ENCODE peak calls at places on chromosomes 3 and 15, in four cellular contexts. I is K562, S is GM12878, D is HCT116. J is an unnamed sample.

GRCh38 chr15:73986055-73986775 is 5.9 kb downstream of the STOML1 start:
- DNase-seq in D (no peak), I (no peak), S (no peak), J (no peak)

GRCh38 chr3:47949979-47950378 is 66.2 kb downstream of the MAP4 start:
- DNase-seq in I (no peak), D (no peak), S (no peak), J (no peak)

GRCh38 chr15:38129531-38130199 is 123.0 kb upstream of the SPRED1 start:
- DNase-seq in S (peak), D (no peak), I (no peak), J (no peak)

GRCh38 chr15:65791335-65792129 is 561 bp downstream of the DENND4A start:
- DNase-seq in D (no peak), S (no peak), I (no peak), J (peak)

GRCh38 chr15:40471778-40472130 is 970 bp downstream of the CHST14 start:
- DNase-seq in D (no peak), I (no peak), S (no peak), J (peak)

GRCh38 chr3:129690406-129690805 is 83.9 kb upstream of the PLXND1 start:
- DNase-seq in S (peak), I (peak), D (peak), J (peak)

GRCh38 chr3:113161661-113162060 is 49.7 kb upstream of the BOC start:
- DNase-seq in S (no peak), D (no peak), I (no peak), J (no peak)

GRCh38 chr15:26261413-26261812 is 398.3 kb upstream of the ATP10A start:
- DNase-seq in D (no peak), S (no peak), I (no peak), J (no peak)

GRCh38 chr15:80976851-80977250 is 12.8 kb downstream of the MESD start:
- DNase-seq in I (no peak), D (no peak), S (no peak), J (no peak)

DNA sequence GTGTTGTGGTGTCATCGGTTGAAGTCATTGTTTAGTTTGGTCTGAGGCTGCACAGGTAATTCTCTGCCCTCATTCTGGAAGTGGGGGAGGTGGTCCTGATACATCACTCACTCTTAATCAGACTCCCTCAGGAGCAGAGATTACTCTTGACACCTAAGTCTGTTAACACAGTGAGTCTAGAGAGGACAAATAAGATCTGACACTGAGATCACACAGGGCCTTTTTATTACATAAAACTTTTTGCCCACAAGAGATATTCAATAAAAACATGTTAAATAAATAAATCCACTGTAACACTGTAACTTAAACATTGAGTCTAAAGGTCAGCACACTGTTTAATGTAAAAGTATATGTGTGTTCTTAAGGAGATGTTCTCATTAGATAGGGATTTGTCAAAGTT is 57.1 kb upstream of the MBNL1 start:
- DNase-seq in S (no peak), I (no peak), D (no peak), J (peak)
- TF ChIP-seq JUND in S (no peak), I (no peak), D (no peak), J (no peak)

GRCh38 chr15:61173899-61174689 is 55.0 kb downstream of the RORA start:
- DNase-seq in S (no peak), D (no peak), I (no peak), J (no peak)
- TF ChIP-seq JUND in S (no peak), D (no peak), I (no peak), J (no peak)

GRCh38 chr3:194449913-194450312 is 36.9 kb downstream of the ATP13A3 start:
- DNase-seq in I (no peak), S (no peak), D (no peak), J (no peak)

GRCh38 chr3:194447657-194448056 is 39.1 kb downstream of the ATP13A3 start:
- DNase-seq in S (no peak), D (no peak), I (no peak), J (no peak)

GRCh38 chr3:194446172-194446571 is 40.6 kb downstream of the ATP13A3 start:
- DNase-seq in D (no peak), I (no peak), S (no peak), J (no peak)

GRCh38 chr3:194446754-194447153 is 40.0 kb downstream of the ATP13A3 start:
- DNase-seq in D (no peak), I (no peak), S (no peak), J (no peak)

GRCh38 chr3:194447161-194447560 is 39.6 kb downstream of the ATP13A3 start:
- DNase-seq in S (no peak), D (no peak), I (peak), J (no peak)
- TF ChIP-seq JUND in S (no peak), D (no peak), I (peak), J (no peak)

DNA sequence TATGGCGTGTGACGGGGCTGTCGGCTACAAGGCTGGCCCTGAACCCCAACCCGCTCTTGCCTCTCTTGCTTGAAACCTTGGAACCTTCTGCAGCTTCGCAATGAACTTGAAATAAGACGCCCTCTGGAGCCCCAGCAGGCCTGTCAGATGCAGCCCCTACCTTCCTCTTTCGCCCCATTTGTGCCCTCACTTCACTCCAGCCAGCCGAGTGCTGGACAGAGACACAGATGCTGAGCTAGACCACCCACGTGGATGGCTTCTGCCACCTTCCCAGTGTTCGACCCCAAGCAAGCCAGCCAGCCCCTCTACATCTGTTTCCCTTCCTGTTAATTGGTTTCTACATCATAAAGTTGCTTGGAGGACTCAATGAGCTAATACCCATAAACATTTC is 23.8 kb upstream of the SNRPA1 start:
- DNase-seq in S (no peak), D (no peak), I (no peak), J (no peak)
- TF ChIP-seq JUND in S (no peak), D (no peak), I (no peak), J (no peak)

DNA sequence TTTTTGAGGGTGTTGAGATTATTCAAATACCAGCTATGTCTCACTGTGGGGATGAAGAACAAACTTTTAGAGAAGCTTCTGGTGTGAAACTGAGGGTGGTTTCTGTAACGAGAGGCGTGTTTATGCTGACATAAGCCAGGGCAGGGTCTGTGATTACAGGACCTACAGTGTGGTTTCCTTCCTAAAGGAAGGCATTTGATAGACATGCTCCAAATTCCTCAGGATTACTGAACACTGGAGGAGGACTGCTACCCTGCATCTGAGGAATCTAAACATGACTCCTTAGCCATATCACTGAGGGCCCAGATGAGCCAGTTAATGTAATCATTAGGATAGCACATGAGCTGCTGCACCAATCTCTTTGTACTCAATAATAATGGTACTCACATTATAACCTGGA is 328.4 kb upstream of the UMPS start:
- DNase-seq in I (no peak), S (no peak), D (no peak), J (no peak)
- TF ChIP-seq JUND in I (no peak), S (no peak), D (no peak), J (no peak)

GRCh38 chr3:141894524-141895176 is 18.2 kb downstream of the ATP1B3 start:
- DNase-seq in I (no peak), S (no peak), D (peak), J (no peak)
- TF ChIP-seq JUND in I (no peak), S (no peak), D (no peak), J (no peak)

GRCh38 chr15:98713585-98714001 is 65.3 kb downstream of the IGF1R start:
- DNase-seq in I (no peak), S (peak), D (no peak), J (peak)
- TF ChIP-seq JUND in I (no peak), S (no peak), D (no peak), J (no peak)

GRCh38 chr3:169578381-169578780 is 85.1 kb downstream of the MECOM start:
- DNase-seq in D (no peak), S (no peak), I (no peak), J (no peak)

GRCh38 chr3:169579086-169579485 is 84.4 kb downstream of the MECOM start:
- DNase-seq in S (no peak), I (no peak), D (no peak), J (no peak)

GRCh38 chr3:169581633-169582032 is 81.9 kb downstream of the MECOM start:
- DNase-seq in S (peak), D (no peak), I (no peak), J (no peak)

GRCh38 chr3:169583269-169583668 is 80.2 kb downstream of the MECOM start:
- DNase-seq in I (no peak), D (no peak), S (no peak), J (no peak)
- TF ChIP-seq JUND in I (no peak), D (no peak), S (no peak), J (no peak)

GRCh38 chr3:149203758-149204157 is 17.9 kb downstream of the CP start:
- DNase-seq in D (no peak), I (no peak), S (peak), J (no peak)
- TF ChIP-seq JUND in D (no peak), I (no peak), S (no peak), J (no peak)

GRCh38 chr3:177646749-177647148 is 449.5 kb upstream of the TBL1XR1 start:
- DNase-seq in I (no peak), D (no peak), S (no peak), J (no peak)

GRCh38 chr3:177647876-177648275 is 450.6 kb upstream of the TBL1XR1 start:
- DNase-seq in D (no peak), I (no peak), S (no peak), J (no peak)

GRCh38 chr3:177658354-177658753 is 461.1 kb upstream of the TBL1XR1 start:
- DNase-seq in S (no peak), D (no peak), I (no peak), J (no peak)

GRCh38 chr3:177657243-177657642 is 460.0 kb upstream of the TBL1XR1 start:
- DNase-seq in D (no peak), S (no peak), I (no peak), J (no peak)

GRCh38 chr3:177652556-177653290 is 455.4 kb upstream of the TBL1XR1 start:
- DNase-seq in S (no peak), I (no peak), D (no peak), J (no peak)
- TF ChIP-seq JUND in S (no peak), I (no peak), D (no peak), J (no peak)